ENCODE peak calls at places on chromosomes 6 and 20, in four cellular contexts. Y is cardiac fibroblast, X is neuronal stem cell, F is mammary epithelial cell. R is an unnamed sample.

GRCh38 chr6:166678426-166678825 is 51.4 kb upstream of the RPS6KA2 start:
- DNase-seq in Y (peak; percentile 7), X (no peak), F (no peak), R (peak; percentile 14)

GRCh38 chr20:44125332-44126127 is 61.5 kb downstream of the JPH2 start:
- DNase-seq in Y (no peak), X (no peak), F (no peak), R (no peak)

GRCh38 chr20:59955131-59955796 is 3.0 kb upstream of the CDH26 start:
- DNase-seq in Y (peak; percentile 10), X (no peak), F (no peak), R (peak; percentile 8)

GRCh38 chr20:5797843-5798462 is 47.8 kb downstream of the SHLD1 start:
- DNase-seq in Y (no peak), X (no peak), F (no peak), R (no peak)

GRCh38 chr6:34546551-34547321 is 9.4 kb downstream of the SPDEF start:
- DNase-seq in Y (no peak), X (no peak), F (no peak), R (no peak)

GRCh38 chr6:99993533-99994251 is at the start of gene MCHR2:
- DNase-seq in Y (no peak), X (no peak), F (no peak), R (no peak)

GRCh38 chr6:90194371-90194841 is 102.2 kb downstream of the BACH2 start:
- DNase-seq in Y (peak; percentile 46), X (no peak), F (peak; percentile 60), R (peak; percentile 92)

GRCh38 chr20:56324806-56325205 is 34.0 kb upstream of the FAM210B start:
- DNase-seq in Y (no peak), X (no peak), F (no peak), R (no peak)

GRCh38 chr6:169288591-169288990 is 34.9 kb upstream of the THBS2 start:
- DNase-seq in Y (peak; percentile 86), X (no peak), F (peak; percentile 49), R (peak; percentile 94)

GRCh38 chr20:5356921-5357320 is 40.2 kb upstream of the PROKR2 start:
- DNase-seq in Y (no peak), X (no peak), F (no peak), R (no peak)

GRCh38 chr6:70668499-70668812 is 773 bp downstream of the SMAP1 start:
- DNase-seq in Y (peak; percentile 9), X (no peak), F (no peak), R (no peak)

GRCh38 chr20:63652192-63652980 is 838 bp downstream of the STMN3 start:
- DNase-seq in Y (no peak), X (no peak), F (no peak), R (no peak)

GRCh38 chr20:51275816-51276215 is 252.9 kb upstream of the KCNG1 start:
- DNase-seq in Y (peak; percentile 74), X (no peak), F (no peak), R (peak; percentile 82)

GRCh38 chr6:77566235-77566634 is 86.6 kb upstream of the MEI4 start:
- DNase-seq in Y (no peak), X (no peak), F (no peak), R (no peak)

GRCh38 chr6:129331450-129332138 is 378.4 kb downstream of the ARHGAP18 start:
- DNase-seq in Y (peak; percentile 83), X (no peak), F (peak; percentile 17), R (peak; percentile 73)

GRCh38 chr6:146974346-146974745 is 229.9 kb upstream of the STXBP5 start:
- DNase-seq in Y (no peak), X (no peak), F (no peak), R (no peak)

GRCh38 chr20:2801459-2801728 is 967 bp upstream of the CPXM1 start:
- DNase-seq in Y (no peak), X (no peak), F (no peak), R (no peak)
- H3K4me3 ChIP-seq in Y (no peak overlapping the region), X (peak overlapping the region; percentile 100), F (no peak overlapping the region), R (no peak overlapping the region)

DNA sequence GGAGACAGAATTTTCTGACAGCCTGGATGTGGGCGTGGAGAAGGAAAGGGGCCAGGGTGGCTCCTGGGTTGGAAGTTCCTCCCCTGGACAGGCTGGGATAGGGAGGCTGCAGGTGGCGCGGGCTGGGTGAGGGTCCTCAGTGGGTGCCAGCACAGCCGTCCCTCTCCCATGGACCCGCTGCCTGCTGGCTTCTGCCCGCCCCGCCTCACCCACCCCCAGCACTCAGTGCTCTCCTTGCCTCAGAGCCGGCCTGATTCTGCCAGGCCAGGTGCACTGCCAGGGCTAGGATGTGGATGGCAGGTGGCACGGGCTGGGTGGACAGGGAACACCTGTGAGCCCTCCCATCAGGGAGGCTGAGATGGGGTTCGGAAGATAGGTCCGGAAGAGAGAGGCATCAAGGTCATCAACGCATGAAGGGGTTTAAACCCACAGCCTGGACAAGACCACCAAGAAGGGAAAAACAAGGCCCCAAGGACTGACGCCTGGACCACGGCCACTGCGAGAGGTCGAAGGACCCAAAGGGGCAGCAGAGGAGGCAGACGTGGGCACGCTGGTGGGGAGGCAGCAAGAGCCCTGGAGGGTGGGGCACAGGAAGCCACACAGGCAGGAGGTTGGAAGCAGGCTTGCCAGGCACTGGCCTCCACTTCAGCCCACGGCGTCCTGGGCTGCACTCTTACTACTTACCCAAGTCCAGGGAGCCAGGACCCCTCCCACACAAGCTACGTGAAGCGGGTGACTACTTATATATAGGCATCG is 114.2 kb upstream of the AFDN start:
- DNase-seq in Y (no peak), X (no peak), F (no peak), R (no peak)
- H3K4me3 ChIP-seq in Y (no peak overlapping the region), X (no peak overlapping the region), F (no peak overlapping the region), R (no peak overlapping the region)

GRCh38 chr6:132511159-132511835 is 1.6 kb downstream of the STX7 start:
- DNase-seq in Y (peak; percentile 35), X (no peak), F (no peak), R (peak; percentile 28)
- H3K4me3 ChIP-seq in Y (peak overlapping the region; percentile 79), X (no peak overlapping the region), F (peak overlapping the region; percentile 90), R (peak overlapping the region; percentile 76)

DNA sequence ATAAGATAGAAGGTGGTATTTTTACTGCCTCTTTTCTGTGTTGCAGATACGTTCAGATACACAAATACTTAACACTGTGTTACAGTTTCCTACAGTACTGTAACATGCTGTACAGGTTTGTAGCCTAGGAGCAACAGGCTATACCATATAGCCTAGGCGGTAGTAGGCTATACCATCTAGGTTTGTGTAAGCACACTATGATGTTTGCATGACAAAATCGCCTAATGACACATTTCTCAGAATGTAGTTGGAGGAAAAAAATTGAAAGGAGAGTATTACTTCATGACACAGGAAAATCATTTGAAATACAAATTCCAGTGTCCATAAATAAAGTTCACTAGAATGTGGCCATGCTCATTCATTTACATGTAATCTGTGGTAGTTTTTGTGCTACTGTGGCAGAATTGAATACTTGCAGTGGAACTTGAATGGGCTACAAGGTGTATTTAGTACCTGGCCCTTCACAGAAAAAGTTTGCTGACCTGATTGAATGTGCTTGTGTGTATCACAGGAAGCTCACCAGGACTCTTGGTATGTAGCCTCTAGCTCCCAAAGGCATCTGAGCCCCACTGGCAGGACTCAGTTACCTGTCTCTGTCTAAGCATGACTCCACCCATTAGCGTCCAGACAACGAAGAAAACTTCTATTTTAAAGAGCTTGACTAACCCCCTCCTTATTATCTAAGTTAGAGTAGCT is 18.8 kb downstream of the TOP1 start:
- DNase-seq in Y (no peak), X (no peak), F (no peak), R (no peak)
- H3K4me3 ChIP-seq in Y (no peak overlapping the region), X (no peak overlapping the region), F (peak overlapping the region; percentile 47), R (no peak overlapping the region)

GRCh38 chr6:52993461-52993860 is 1.6 kb downstream of the GSTA4 start:
- DNase-seq in Y (peak; percentile 26), X (no peak), F (no peak), R (peak; percentile 10)
- H3K4me3 ChIP-seq in Y (peak overlapping the region; percentile 77), X (peak overlapping the region; percentile 91), F (peak overlapping the region; percentile 87), R (peak overlapping the region; percentile 91)

GRCh38 chr20:46712056-46712636 is 2.7 kb downstream of the SLC2A10 start:
- DNase-seq in Y (no peak), X (no peak), F (no peak), R (no peak)

GRCh38 chr20:46709055-46709458 is 392 bp upstream of the SLC2A10 start:
- DNase-seq in Y (no peak), X (no peak), F (no peak), R (no peak)

GRCh38 chr20:46709459-46710148 is at the start of gene SLC2A10:
- DNase-seq in Y (peak; percentile 61), X (peak; percentile 40), F (no peak), R (peak; percentile 55)

GRCh38 chr20:46708172-46708860 is 1.1 kb upstream of the SLC2A10 start:
- DNase-seq in Y (no peak), X (no peak), F (no peak), R (no peak)

DNA sequence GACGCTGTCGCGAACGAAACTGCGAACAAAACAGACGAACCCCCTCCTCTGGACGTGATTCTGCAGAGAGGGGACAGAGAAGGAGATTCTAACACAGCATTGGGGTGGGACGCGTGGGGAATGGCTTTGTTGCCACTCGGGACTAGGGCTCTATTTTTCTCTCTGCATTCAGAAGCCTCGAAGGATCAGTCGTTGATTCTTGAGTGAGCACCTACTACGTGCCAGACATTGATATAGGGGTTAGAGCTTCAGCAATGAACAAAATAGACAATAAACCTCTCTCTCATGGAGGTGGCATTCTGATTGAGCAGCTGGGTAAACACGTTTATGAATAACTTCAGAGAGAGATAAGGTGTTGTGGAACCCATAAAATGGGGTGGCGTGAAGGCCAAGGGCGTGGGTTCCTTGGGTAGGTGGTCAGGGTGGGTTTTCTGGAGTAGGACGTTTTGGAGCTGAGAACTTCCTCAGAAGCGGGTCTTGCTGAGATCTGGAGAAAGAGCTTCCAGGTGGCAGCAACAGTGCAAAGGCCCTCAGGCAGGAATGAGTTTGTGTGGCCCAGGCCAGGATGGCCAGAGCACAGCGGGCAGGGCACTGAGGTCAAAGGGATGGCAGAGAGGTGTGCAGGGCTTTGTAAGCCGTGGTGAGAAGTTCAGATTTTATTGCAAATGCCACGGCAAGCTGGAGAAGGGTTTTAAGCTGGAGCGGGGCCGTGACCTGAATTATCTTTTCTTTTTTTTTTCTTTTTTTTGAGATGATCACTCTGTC is 882 bp downstream of the SLC2A10 start:
- DNase-seq in Y (no peak), X (no peak), F (no peak), R (no peak)
- H3K4me3 ChIP-seq in Y (peak overlapping the region; percentile 67), X (peak overlapping the region; percentile 52), F (no peak overlapping the region), R (peak overlapping the region; percentile 75)

DNA sequence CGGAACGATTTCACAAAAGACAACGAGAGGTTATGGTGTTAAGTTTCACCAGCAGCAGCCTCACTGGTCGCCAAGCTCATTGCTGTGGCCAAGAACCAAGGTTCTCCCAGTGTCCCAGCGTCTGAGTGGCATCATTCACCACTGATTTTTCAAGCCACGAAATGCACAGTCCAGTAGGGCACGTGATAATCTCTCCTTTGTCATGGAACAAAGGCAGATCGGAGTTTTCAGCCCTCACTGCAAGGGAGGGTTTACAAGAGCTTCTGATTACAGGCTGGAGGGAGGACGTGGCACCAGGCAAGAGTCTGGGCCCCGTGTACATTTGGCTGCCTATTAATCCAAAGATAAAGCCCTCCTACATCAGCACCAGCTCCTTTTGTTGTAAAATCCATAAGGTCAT is 2.0 kb downstream of the CD24 start:
- DNase-seq in Y (no peak), X (peak; percentile 47), F (peak; percentile 12), R (no peak)
- H3K4me3 ChIP-seq in Y (no peak overlapping the region), X (peak overlapping the region; percentile 95), F (peak overlapping the region; percentile 50), R (no peak overlapping the region)

DNA sequence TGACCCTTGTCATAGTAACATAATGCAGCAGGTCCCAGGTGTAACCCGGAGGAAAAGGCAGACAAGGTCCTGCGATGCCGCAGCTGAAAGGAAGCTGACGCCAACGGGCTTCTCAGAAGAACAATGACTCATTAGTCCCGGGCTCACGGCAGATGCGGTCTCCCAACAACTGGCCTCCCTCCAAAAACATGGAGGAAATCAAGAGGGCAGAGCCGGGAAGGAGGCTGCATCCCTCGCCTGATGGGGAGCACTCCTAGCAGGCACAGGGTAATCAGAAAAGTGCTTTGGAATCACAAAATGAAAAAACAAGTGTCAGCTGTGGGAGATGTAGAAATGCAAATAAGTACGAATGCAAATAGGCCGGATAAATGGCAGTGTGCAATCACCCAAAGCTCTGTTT is 165.2 kb upstream of the AGPAT4 start:
- DNase-seq in Y (peak; percentile 95), X (no peak), F (peak; percentile 89), R (peak; percentile 98)
- H3K4me3 ChIP-seq in Y (no peak overlapping the region), X (no peak overlapping the region), F (no peak overlapping the region), R (no peak overlapping the region)

R was measured in fibroblast of mammary gland.